ENCODE peak calls at places on chromosomes 4 and X, in eight cellular contexts. B, U, W, I, Q, M, Z and L are unnamed samples.

GRCh38 chr4:119124314-119124713 is 11.3 kb upstream of the MYOZ2 start:
- DNase-seq in B (no peak), U (peak; percentile 49), W (no peak), I (peak; percentile 48), Q (no peak), M (no peak), Z (peak; percentile 67), L (no peak)

GRCh38 chr4:59655996-59656395 is 1544.1 kb upstream of the ADGRL3 start:
- DNase-seq in B (no peak), U (no peak), W (no peak), I (no peak), Q (no peak), M (no peak), Z (no peak), L (no peak)

GRCh38 chrX:136725446-136726104 is 55.2 kb downstream of the ARHGEF6 start:
- DNase-seq in B (no peak), U (peak; percentile 70), W (peak; percentile 74), I (peak; percentile 76), Q (no peak), M (no peak), Z (peak; percentile 31), L (peak; percentile 21)

GRCh38 chrX:85963736-85964135 is 83.6 kb downstream of the CHM start:
- DNase-seq in B (no peak), U (peak; percentile 72), W (no peak), I (peak; percentile 80), Q (no peak), M (no peak), Z (peak; percentile 37), L (peak; percentile 56)

GRCh38 chr4:13538427-13538973 is 5.8 kb downstream of the NKX3-2 start:
- DNase-seq in B (no peak), U (no peak), W (peak; percentile 53), I (no peak), Q (no peak), M (no peak), Z (no peak), L (no peak)

GRCh38 chr4:114642173-114642780 is 43.7 kb downstream of the UGT8 start:
- DNase-seq in B (no peak), U (no peak), W (no peak), I (no peak), Q (no peak), M (no peak), Z (no peak), L (no peak)

GRCh38 chrX:69543572-69543971 is 39.4 kb downstream of the NALF2 start:
- DNase-seq in B (no peak), U (no peak), W (no peak), I (no peak), Q (no peak), M (peak; percentile 67), Z (no peak), L (no peak)

GRCh38 chr4:53847935-53848334 is 216.5 kb downstream of the CHIC2 start:
- DNase-seq in B (no peak), U (no peak), W (no peak), I (no peak), Q (no peak), M (no peak), Z (no peak), L (no peak)

GRCh38 chr4:85005865-85006377 is 39.4 kb upstream of the WDFY3 start:
- DNase-seq in B (no peak), U (peak; percentile 91), W (no peak), I (peak; percentile 94), Q (no peak), M (no peak), Z (peak; percentile 52), L (peak; percentile 83)

GRCh38 chr4:10135252-10135651 is 18.7 kb upstream of the WDR1 start:
- DNase-seq in B (no peak), U (no peak), W (no peak), I (no peak), Q (no peak), M (no peak), Z (no peak), L (no peak)

GRCh38 chr4:112702892-112703291 is 65.9 kb downstream of the LARP7 start:
- DNase-seq in B (no peak), U (no peak), W (no peak), I (peak; percentile 4), Q (no peak), M (no peak), Z (no peak), L (no peak)

GRCh38 chr4:11487876-11488545 is 59.3 kb upstream of the HS3ST1 start:
- DNase-seq in B (no peak), U (peak; percentile 24), W (no peak), I (peak; percentile 37), Q (no peak), M (no peak), Z (no peak), L (peak; percentile 65)

GRCh38 chrX:22116585-22117546 is 84.7 kb downstream of the PHEX start:
- DNase-seq in B (no peak), U (no peak), W (no peak), I (no peak), Q (no peak), M (no peak), Z (no peak), L (no peak)

GRCh38 chr4:158010346-158010745 is 162.5 kb downstream of the GASK1B start:
- DNase-seq in B (no peak), U (peak; percentile 56), W (no peak), I (no peak), Q (no peak), M (no peak), Z (no peak), L (no peak)

GRCh38 chrX:153766098-153766817 is 2.2 kb downstream of the PLXNB3 start:
- DNase-seq in B (no peak), U (peak; percentile 63), W (peak; percentile 77), I (peak; percentile 66), Q (peak; percentile 13), M (no peak), Z (no peak), L (peak; percentile 49)
- H3K4me3 ChIP-seq in B (no peak overlapping the region), U (peak overlapping the region; percentile 55), W (peak overlapping the region; percentile 43), I (peak overlapping the region; percentile 43), Q (no peak overlapping the region), M (no peak overlapping the region), Z (peak overlapping the region; percentile 53), L (peak overlapping the region; percentile 27)

DNA sequence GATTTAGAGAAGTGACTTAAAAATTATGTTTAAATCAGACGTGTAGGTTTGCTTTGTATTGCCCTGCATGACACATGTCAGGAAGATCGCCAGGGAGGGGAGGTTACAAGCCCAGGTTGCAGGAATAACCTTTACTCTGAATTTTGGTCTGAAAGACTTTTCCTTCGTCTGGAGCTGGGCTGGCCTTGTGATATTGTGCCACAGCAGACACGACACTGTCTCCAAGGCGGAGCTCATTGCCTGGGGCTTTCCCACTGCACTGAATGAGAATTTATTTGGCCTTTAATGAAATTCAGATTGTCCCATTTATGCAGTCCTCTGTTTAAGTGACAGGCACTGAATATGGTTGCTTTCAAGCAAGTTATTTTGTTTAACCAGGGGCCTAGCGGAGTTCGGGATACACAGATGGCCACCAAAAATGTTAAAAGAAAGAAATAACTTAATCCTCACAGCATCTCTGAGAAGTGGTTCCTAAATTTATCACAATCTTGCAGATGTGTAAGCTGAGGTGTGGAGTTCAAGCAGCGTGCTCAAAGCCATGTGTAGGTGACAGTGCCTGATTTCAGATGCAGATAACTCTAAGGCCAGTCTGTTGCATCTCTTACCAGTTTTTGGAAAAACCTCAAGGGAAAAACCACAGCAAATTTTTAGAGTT is 45.2 kb downstream of the RHOH start:
- DNase-seq in B (no peak), U (no peak), W (no peak), I (no peak), Q (no peak), M (no peak), Z (no peak), L (no peak)
- H3K4me3 ChIP-seq in B (no peak overlapping the region), U (no peak overlapping the region), W (no peak overlapping the region), I (no peak overlapping the region), Q (no peak overlapping the region), M (no peak overlapping the region), Z (no peak overlapping the region), L (no peak overlapping the region)

GRCh38 chrX:79366888-79367749 is at the start of gene ITM2A:
- DNase-seq in B (peak; percentile 55), U (peak; percentile 7), W (peak; percentile 61), I (peak; percentile 5), Q (peak; percentile 61), M (peak; percentile 87), Z (no peak), L (no peak)
- H3K4me3 ChIP-seq in B (peak within 1 kb of the TSS; percentile 64), U (peak within 1 kb of the TSS; percentile 37), W (peak within 1 kb of the TSS; percentile 29), I (peak within 1 kb of the TSS; percentile 22), Q (peak within 1 kb of the TSS; percentile 67), M (peak within 1 kb of the TSS; percentile 38), Z (no peak within 1 kb of the TSS), L (no peak within 1 kb of the TSS)

GRCh38 chr4:190020790-190021717 is 6.0 kb downstream of the FRG2 start:
- DNase-seq in B (peak; percentile 92), U (peak; percentile 34), W (peak; percentile 62), I (peak; percentile 23), Q (no peak), M (peak; percentile 83), Z (no peak), L (peak; percentile 42)
- H3K4me3 ChIP-seq in B (peak overlapping the region; percentile 74), U (no peak overlapping the region), W (no peak overlapping the region), I (no peak overlapping the region), Q (no peak overlapping the region), M (no peak overlapping the region), Z (no peak overlapping the region), L (no peak overlapping the region)

DNA sequence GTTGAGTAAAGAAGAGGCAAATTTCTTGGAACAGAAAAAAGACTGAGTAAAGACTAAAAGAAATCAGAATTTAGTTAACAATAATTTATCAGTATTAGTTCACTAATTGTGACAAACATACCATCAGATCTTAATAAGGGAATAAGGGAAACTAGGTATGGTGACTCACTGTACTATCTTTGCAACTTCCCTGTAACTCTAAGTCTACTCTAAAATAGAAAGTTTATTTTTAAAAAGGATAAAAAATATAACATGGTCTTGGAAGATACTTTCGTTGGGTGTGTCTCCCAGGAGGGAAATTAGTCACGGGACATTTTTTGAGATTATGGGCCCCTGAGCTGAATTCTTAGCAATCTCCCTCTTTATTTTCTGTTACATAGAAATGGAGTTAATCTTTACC is 97.3 kb downstream of the EMCN start:
- DNase-seq in B (no peak), U (no peak), W (no peak), I (peak; percentile 16), Q (no peak), M (no peak), Z (no peak), L (peak; percentile 52)
- H3K4me3 ChIP-seq in B (no peak overlapping the region), U (no peak overlapping the region), W (no peak overlapping the region), I (no peak overlapping the region), Q (no peak overlapping the region), M (no peak overlapping the region), Z (no peak overlapping the region), L (no peak overlapping the region)

GRCh38 chr4:92305878-92306520 is 2.2 kb downstream of the GRID2 start:
- DNase-seq in B (peak; percentile 51), U (no peak), W (no peak), I (no peak), Q (no peak), M (no peak), Z (no peak), L (no peak)
- H3K4me3 ChIP-seq in B (peak overlapping the region; percentile 72), U (peak overlapping the region; percentile 53), W (peak overlapping the region; percentile 20), I (no peak overlapping the region), Q (no peak overlapping the region), M (no peak overlapping the region), Z (no peak overlapping the region), L (no peak overlapping the region)